ENCODE peak calls at places on chromosomes 13 and 19, in six cellular contexts. One of them, this sample, is unnamed.
A peak's percentile ranks its signal among the peaks of the same experiment; 100 is the strongest.

GRCh38 chr13:43284162-43284561 is 260.8 kb downstream of the DNAJC15 start:
- ATAC-seq in GM12878: no peak
- ATAC-seq in HepG2: no peak
- ATAC-seq in K562: no peak
- ATAC-seq in A549: no peak
- ATAC-seq in upper lobe of left lung: no peak
- ATAC-seq in this sample: no peak

GRCh38 chr13:110221331-110221730 is 85.6 kb downstream of the COL4A1 start:
- ATAC-seq in GM12878: no peak
- ATAC-seq in A549: no peak
- ATAC-seq in upper lobe of left lung: peak; percentile 13
- ATAC-seq in K562: no peak
- ATAC-seq in HepG2: no peak
- ATAC-seq in this sample: peak; percentile 8

GRCh38 chr13:75877092-75877491 is 241.0 kb downstream of the LMO7 start:
- ATAC-seq in GM12878: no peak
- ATAC-seq in A549: no peak
- ATAC-seq in HepG2: no peak
- ATAC-seq in K562: no peak
- ATAC-seq in upper lobe of left lung: no peak
- ATAC-seq in this sample: no peak

GRCh38 chr19:45508931-45509691 is 1.8 kb downstream of the VASP start:
- ATAC-seq in HepG2: peak; percentile 49
- ATAC-seq in A549: peak; percentile 55
- ATAC-seq in K562: peak; percentile 67
- ATAC-seq in GM12878: peak; percentile 71
- ATAC-seq in upper lobe of left lung: peak; percentile 38
- ATAC-seq in this sample: peak; percentile 73

GRCh38 chr13:73201601-73202000 is 142.8 kb downstream of the KLF5 start:
- ATAC-seq in K562: no peak
- ATAC-seq in GM12878: no peak
- ATAC-seq in HepG2: no peak
- ATAC-seq in upper lobe of left lung: no peak
- ATAC-seq in A549: no peak
- ATAC-seq in this sample: no peak

GRCh38 chr19:35066691-35067563 is 25.4 kb downstream of the HPN start:
- ATAC-seq in upper lobe of left lung: peak; percentile 89
- ATAC-seq in K562: peak; percentile 98
- ATAC-seq in GM12878: peak; percentile 99
- ATAC-seq in HepG2: peak; percentile 82
- ATAC-seq in A549: peak; percentile 95
- ATAC-seq in this sample: peak; percentile 87

GRCh38 chr19:44113784-44114390 is 688 bp downstream of the ZNF225 start:
- ATAC-seq in HepG2: peak; percentile 10
- ATAC-seq in K562: peak; percentile 47
- ATAC-seq in GM12878: peak; percentile 45
- ATAC-seq in A549: peak; percentile 32
- ATAC-seq in upper lobe of left lung: peak; percentile 2
- ATAC-seq in this sample: no peak

GRCh38 chr19:5289060-5289990 is 51.3 kb downstream of the PTPRS start:
- ATAC-seq in GM12878: no peak
- ATAC-seq in K562: no peak
- ATAC-seq in A549: no peak
- ATAC-seq in HepG2: no peak
- ATAC-seq in upper lobe of left lung: no peak
- ATAC-seq in this sample: no peak

GRCh38 chr13:86080340-86080995 is 281.2 kb upstream of the SLITRK6 start:
- ATAC-seq in GM12878: no peak
- ATAC-seq in upper lobe of left lung: no peak
- ATAC-seq in HepG2: no peak
- ATAC-seq in K562: no peak
- ATAC-seq in A549: no peak
- ATAC-seq in this sample: no peak

GRCh38 chr19:10419646-10420443 is 493 bp upstream of the PDE4A start:
- ATAC-seq in upper lobe of left lung: no peak
- ATAC-seq in K562: peak; percentile 25
- ATAC-seq in A549: peak; percentile 14
- ATAC-seq in HepG2: no peak
- ATAC-seq in GM12878: no peak
- ATAC-seq in this sample: no peak

GRCh38 chr19:28393574-28394336 is 819.2 kb downstream of the UQCRFS1 start:
- ATAC-seq in K562: no peak
- ATAC-seq in A549: no peak
- ATAC-seq in GM12878: no peak
- ATAC-seq in upper lobe of left lung: no peak
- ATAC-seq in HepG2: no peak
- ATAC-seq in this sample: no peak

GRCh38 chr19:46946090-46946489 is 73.5 kb upstream of the NPAS1 start:
- ATAC-seq in GM12878: no peak
- ATAC-seq in A549: no peak
- ATAC-seq in HepG2: no peak
- ATAC-seq in upper lobe of left lung: no peak
- ATAC-seq in K562: no peak
- ATAC-seq in this sample: no peak

GRCh38 chr13:44752184-44752583 is 176.1 kb upstream of the TSC22D1 start:
- ATAC-seq in GM12878: no peak
- ATAC-seq in K562: no peak
- ATAC-seq in upper lobe of left lung: no peak
- ATAC-seq in HepG2: peak; percentile 28
- ATAC-seq in A549: no peak
- ATAC-seq in this sample: no peak

GRCh38 chr13:97726664-97727235 is 226.7 kb upstream of the IPO5 start:
- ATAC-seq in GM12878: no peak
- ATAC-seq in upper lobe of left lung: peak; percentile 58
- ATAC-seq in K562: no peak
- ATAC-seq in HepG2: no peak
- ATAC-seq in A549: no peak
- ATAC-seq in this sample: no peak

GRCh38 chr19:28019901-28020300 is 1193.0 kb downstream of the UQCRFS1 start:
- ATAC-seq in GM12878: no peak
- ATAC-seq in upper lobe of left lung: no peak
- ATAC-seq in K562: no peak
- ATAC-seq in A549: no peak
- ATAC-seq in HepG2: no peak
- ATAC-seq in this sample: no peak

GRCh38 chr13:42354246-42355117 is 82.5 kb downstream of the AKAP11 start:
- ATAC-seq in upper lobe of left lung: peak; percentile 53
- ATAC-seq in GM12878: peak; percentile 92
- ATAC-seq in HepG2: peak; percentile 97
- ATAC-seq in A549: peak; percentile 41
- ATAC-seq in K562: peak; percentile 71
- ATAC-seq in this sample: no peak

GRCh38 chr19:50496189-50497029 is 14.6 kb downstream of the JOSD2 start:
- ATAC-seq in HepG2: peak; percentile 92
- ATAC-seq in GM12878: no peak
- ATAC-seq in upper lobe of left lung: no peak
- ATAC-seq in A549: peak; percentile 60
- ATAC-seq in K562: peak; percentile 46
- ATAC-seq in this sample: peak; percentile 25
- TF ChIP-seq EP300 in HepG2: no peak
- TF ChIP-seq EP300 in GM12878: no peak
- TF ChIP-seq EP300 in upper lobe of left lung: no peak
- TF ChIP-seq EP300 in A549: no peak
- TF ChIP-seq EP300 in K562: no peak
- TF ChIP-seq EP300 in this sample: no peak

GRCh38 chr19:12526542-12526941 is 24.7 kb downstream of the ZNF564 start:
- ATAC-seq in K562: no peak
- ATAC-seq in HepG2: no peak
- ATAC-seq in A549: no peak
- ATAC-seq in upper lobe of left lung: no peak
- ATAC-seq in GM12878: no peak
- ATAC-seq in this sample: no peak
- H3K9me3 ChIP-seq in K562: peaks cover 72% of the 10 kb centered on the region
- H3K9me3 ChIP-seq in HepG2: peaks cover 99% of the 10 kb centered on the region
- H3K9me3 ChIP-seq in A549: peaks cover 98% of the 10 kb centered on the region
- H3K9me3 ChIP-seq in upper lobe of left lung: peaks cover 99% of the 10 kb centered on the region
- H3K9me3 ChIP-seq in GM12878: peaks cover 66% of the 10 kb centered on the region
- H3K9me3 ChIP-seq in this sample: peaks cover 99% of the 10 kb centered on the region

DNA sequence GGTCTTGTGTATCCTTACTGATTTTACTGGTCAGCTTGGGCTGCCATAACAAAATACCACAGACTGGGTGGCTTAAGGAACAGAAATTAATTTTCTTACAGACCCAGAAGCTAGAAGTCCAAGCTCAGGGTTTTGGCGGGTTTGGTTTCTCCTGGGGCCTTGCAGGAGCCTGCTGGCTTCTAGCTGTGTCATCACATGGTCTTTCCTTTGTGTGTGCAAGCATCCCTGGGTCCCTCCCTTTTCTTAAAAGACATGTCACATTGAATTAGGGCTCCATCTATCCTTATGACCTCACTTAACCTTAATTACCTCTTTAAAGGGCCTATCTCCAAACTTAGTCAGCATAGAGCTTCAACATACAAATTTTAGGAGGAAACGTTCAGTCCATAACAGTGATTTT is 23.4 kb downstream of the UBAC2 start:
- ATAC-seq in K562: no peak
- ATAC-seq in HepG2: no peak
- ATAC-seq in A549: no peak
- ATAC-seq in upper lobe of left lung: no peak
- ATAC-seq in GM12878: no peak
- ATAC-seq in this sample: no peak
- H3K4me1 ChIP-seq in K562: no peaks in the 10 kb centered on the region
- H3K4me1 ChIP-seq in HepG2: peaks cover 13% of the 10 kb centered on the region
- H3K4me1 ChIP-seq in A549: peaks cover 12% of the 10 kb centered on the region
- H3K4me1 ChIP-seq in upper lobe of left lung: peaks cover 46% of the 10 kb centered on the region
- H3K4me1 ChIP-seq in GM12878: peaks cover 23% of the 10 kb centered on the region
- H3K4me1 ChIP-seq in this sample: peaks cover 50% of the 10 kb centered on the region

GRCh38 chr13:108681986-108682562 is 52.7 kb downstream of the MYO16 start:
- ATAC-seq in A549: no peak
- ATAC-seq in HepG2: no peak
- ATAC-seq in upper lobe of left lung: no peak
- ATAC-seq in GM12878: no peak
- ATAC-seq in K562: no peak
- ATAC-seq in this sample: no peak

GRCh38 chr13:108682714-108683113 is 53.3 kb downstream of the MYO16 start:
- ATAC-seq in upper lobe of left lung: no peak
- ATAC-seq in A549: no peak
- ATAC-seq in K562: no peak
- ATAC-seq in GM12878: no peak
- ATAC-seq in HepG2: no peak
- ATAC-seq in this sample: no peak

GRCh38 chr13:108676620-108677019 is 47.2 kb downstream of the MYO16 start:
- ATAC-seq in GM12878: peak; percentile 39
- ATAC-seq in HepG2: no peak
- ATAC-seq in upper lobe of left lung: peak; percentile 31
- ATAC-seq in A549: no peak
- ATAC-seq in K562: no peak
- ATAC-seq in this sample: no peak

DNA sequence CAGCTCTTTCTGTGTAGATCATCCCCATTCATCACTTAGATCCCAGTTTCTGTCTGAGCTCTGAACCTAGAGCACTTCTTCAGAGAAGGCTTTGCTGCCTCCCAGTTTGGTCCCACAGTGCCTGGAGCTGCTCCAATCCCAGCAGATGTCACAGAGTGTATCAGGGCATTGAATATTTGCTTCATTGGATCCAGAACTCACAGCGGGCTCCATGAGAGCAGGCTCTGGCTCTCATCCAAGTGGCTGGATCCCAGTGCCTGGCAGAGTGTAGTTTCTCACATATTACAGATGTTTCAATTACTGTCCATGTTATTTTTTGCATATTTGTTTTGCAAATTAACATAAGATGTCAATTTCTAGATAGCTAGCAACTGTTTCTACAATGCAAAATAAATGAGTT is 50.6 kb downstream of the MYO16 start:
- ATAC-seq in HepG2: no peak
- ATAC-seq in A549: no peak
- ATAC-seq in K562: no peak
- ATAC-seq in GM12878: no peak
- ATAC-seq in upper lobe of left lung: no peak
- ATAC-seq in this sample: no peak
- TF ChIP-seq EP300 in HepG2: no peak
- TF ChIP-seq EP300 in A549: no peak
- TF ChIP-seq EP300 in K562: no peak
- TF ChIP-seq EP300 in GM12878: no peak
- TF ChIP-seq EP300 in upper lobe of left lung: no peak
- TF ChIP-seq EP300 in this sample: no peak

GRCh38 chr19:52070496-52070895 is 21.9 kb upstream of the ZNF432 start:
- ATAC-seq in HepG2: no peak
- ATAC-seq in K562: no peak
- ATAC-seq in A549: no peak
- ATAC-seq in upper lobe of left lung: no peak
- ATAC-seq in GM12878: no peak
- ATAC-seq in this sample: no peak

GRCh38 chr19:52066258-52066866 is 17.7 kb upstream of the ZNF432 start:
- ATAC-seq in HepG2: no peak
- ATAC-seq in A549: no peak
- ATAC-seq in K562: no peak
- ATAC-seq in upper lobe of left lung: no peak
- ATAC-seq in GM12878: no peak
- ATAC-seq in this sample: no peak

GRCh38 chr19:52069653-52070052 is 21.0 kb upstream of the ZNF432 start:
- ATAC-seq in A549: no peak
- ATAC-seq in upper lobe of left lung: no peak
- ATAC-seq in GM12878: no peak
- ATAC-seq in K562: no peak
- ATAC-seq in HepG2: no peak
- ATAC-seq in this sample: no peak

GRCh38 chr19:52065399-52065798 is 16.8 kb upstream of the ZNF432 start:
- ATAC-seq in HepG2: no peak
- ATAC-seq in K562: no peak
- ATAC-seq in A549: no peak
- ATAC-seq in GM12878: no peak
- ATAC-seq in upper lobe of left lung: no peak
- ATAC-seq in this sample: no peak
- H3K9me3 ChIP-seq in HepG2: peaks cover 96% of the 10 kb centered on the region
- H3K9me3 ChIP-seq in K562: peaks cover 52% of the 10 kb centered on the region
- H3K9me3 ChIP-seq in A549: peaks cover 92% of the 10 kb centered on the region
- H3K9me3 ChIP-seq in GM12878: peaks cover 62% of the 10 kb centered on the region
- H3K9me3 ChIP-seq in upper lobe of left lung: peaks cover 96% of the 10 kb centered on the region
- H3K9me3 ChIP-seq in this sample: peaks cover 3% of the 10 kb centered on the region

GRCh38 chr13:53648673-53649072 is 620.1 kb downstream of the OLFM4 start:
- ATAC-seq in GM12878: no peak
- ATAC-seq in upper lobe of left lung: no peak
- ATAC-seq in A549: no peak
- ATAC-seq in K562: no peak
- ATAC-seq in HepG2: no peak
- ATAC-seq in this sample: no peak
- H3K4me1 ChIP-seq in GM12878: no peaks in the 10 kb centered on the region
- H3K4me1 ChIP-seq in upper lobe of left lung: no peaks in the 10 kb centered on the region
- H3K4me1 ChIP-seq in A549: no peaks in the 10 kb centered on the region
- H3K4me1 ChIP-seq in K562: no peaks in the 10 kb centered on the region
- H3K4me1 ChIP-seq in HepG2: no peaks in the 10 kb centered on the region
- H3K4me1 ChIP-seq in this sample: no peaks in the 10 kb centered on the region

DNA sequence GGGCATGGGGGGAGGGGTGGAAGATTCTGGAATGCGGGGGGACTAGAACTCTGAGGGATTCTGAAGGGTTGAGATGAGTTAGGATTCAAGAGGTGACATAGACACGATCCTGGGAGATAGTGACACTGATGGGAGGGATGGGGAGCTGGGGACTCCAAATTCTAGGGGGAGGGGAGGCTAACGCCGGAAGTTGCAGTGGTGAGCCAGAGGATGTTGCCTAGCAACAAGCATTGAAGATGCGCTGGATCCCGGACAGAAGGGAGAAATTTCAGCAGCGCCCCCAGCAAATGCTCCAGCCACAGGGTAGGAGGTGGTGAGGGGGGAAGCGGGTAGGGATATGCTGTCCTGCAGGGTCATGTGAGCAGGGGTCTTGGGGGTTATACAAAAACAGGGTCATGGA is 6.9 kb upstream of the LTBP4 start:
- ATAC-seq in K562: no peak
- ATAC-seq in A549: no peak
- ATAC-seq in upper lobe of left lung: no peak
- ATAC-seq in GM12878: no peak
- ATAC-seq in HepG2: no peak
- ATAC-seq in this sample: no peak
- TF ChIP-seq EP300 in K562: no peak
- TF ChIP-seq EP300 in A549: no peak
- TF ChIP-seq EP300 in upper lobe of left lung: no peak
- TF ChIP-seq EP300 in GM12878: no peak
- TF ChIP-seq EP300 in HepG2: no peak
- TF ChIP-seq EP300 in this sample: no peak